ENCODE peak calls at places on chromosome 3, in ten cellular contexts. B is NCI-H2081; F is SW 1271; Y is mesenchymal stem cell; V is fibroblast of pulmonary artery; D is progenitor cell of endocrine pancreas; S is iris pigment epithelial cell; A is T47D; L is stimulated activated effector memory CD8-positive, alpha-beta T cell treated with anti-CD3 and anti-CD28 coated beads, Interleukin-12 subunit alpha, Interleukin-12 subunit beta, amount 100 ng/mL, for 72 hours; X is activated gamma-delta T cell. T is an unnamed sample.

GRCh38 chr3:150469031-150469930 is 61.2 kb downstream of the TSC22D2 start:
- DNase-seq in B (no peak), F (peak; percentile 86), Y (peak; percentile 97), V (peak; percentile 96), D (no peak), S (peak; percentile 99), A (no peak), L (no peak), X (no peak), T (peak; percentile 72)

GRCh38 chr3:62128028-62128427 is 245.3 kb downstream of the FEZF2 start:
- DNase-seq in B (no peak), F (no peak), Y (no peak), V (no peak), D (no peak), S (no peak), A (no peak), L (no peak), X (no peak), T (peak; percentile 19)

GRCh38 chr3:171175840-171176239 is 149.3 kb upstream of the SLC2A2 start:
- DNase-seq in B (no peak), F (no peak), Y (no peak), V (no peak), D (no peak), S (peak; percentile 62), A (no peak), L (no peak), X (no peak), T (peak; percentile 24)

GRCh38 chr3:55487376-55488241 is 503 bp upstream of the WNT5A start:
- DNase-seq in B (peak; percentile 17), F (peak; percentile 13), Y (peak; percentile 85), V (peak; percentile 70), D (no peak), S (peak; percentile 86), A (peak; percentile 25), L (no peak), X (no peak), T (no peak)

GRCh38 chr3:81871358-81872152 is 110.1 kb upstream of the GBE1 start:
- DNase-seq in B (peak; percentile 7), F (peak; percentile 9), Y (no peak), V (peak; percentile 6), D (no peak), S (no peak), A (no peak), L (no peak), X (no peak), T (no peak)

GRCh38 chr3:61526307-61526706 is 35.1 kb upstream of the PTPRG start:
- DNase-seq in B (peak; percentile 0), F (no peak), Y (no peak), V (no peak), D (no peak), S (no peak), A (no peak), L (no peak), X (no peak), T (no peak)

GRCh38 chr3:195032955-195033354 is 238.0 kb downstream of the XXYLT1 start:
- DNase-seq in B (no peak), F (no peak), Y (no peak), V (no peak), D (no peak), S (no peak), A (no peak), L (no peak), X (no peak), T (no peak)

GRCh38 chr3:50196253-50196801 is 4.9 kb downstream of the GNAT1 start:
- DNase-seq in B (no peak), F (no peak), Y (no peak), V (no peak), D (no peak), S (no peak), A (no peak), L (no peak), X (no peak), T (no peak)

GRCh38 chr3:151593923-151594322 is 133.1 kb upstream of the IGSF10 start:
- DNase-seq in B (no peak), F (no peak), Y (no peak), V (no peak), D (no peak), S (peak; percentile 19), A (no peak), L (no peak), X (no peak), T (peak; percentile 4)

GRCh38 chr3:162224736-162225135 is 728.1 kb downstream of the OTOL1 start:
- DNase-seq in B (no peak), F (no peak), Y (peak; percentile 4), V (peak; percentile 29), D (no peak), S (peak; percentile 40), A (no peak), L (no peak), X (no peak), T (no peak)

GRCh38 chr3:105223815-105224214 is 142.9 kb upstream of the ALCAM start:
- DNase-seq in B (no peak), F (no peak), Y (no peak), V (no peak), D (no peak), S (no peak), A (no peak), L (no peak), X (no peak), T (no peak)

GRCh38 chr3:27758083-27758482 is 36.0 kb upstream of the EOMES start:
- DNase-seq in B (no peak), F (peak; percentile 62), Y (peak; percentile 81), V (peak; percentile 74), D (no peak), S (peak; percentile 94), A (no peak), L (peak; percentile 56), X (no peak), T (peak; percentile 67)

GRCh38 chr3:11544413-11545181 is 99.1 kb downstream of the VGLL4 start:
- DNase-seq in B (no peak), F (no peak), Y (peak; percentile 67), V (peak; percentile 41), D (no peak), S (no peak), A (no peak), L (no peak), X (no peak), T (peak; percentile 19)

GRCh38 chr3:52498134-52499054 is 3.3 kb downstream of the STAB1 start:
- DNase-seq in B (no peak), F (no peak), Y (no peak), V (peak; percentile 60), D (no peak), S (peak; percentile 90), A (no peak), L (no peak), X (no peak), T (no peak)

GRCh38 chr3:192923731-192924130 is 6.1 kb upstream of the MB21D2 start:
- DNase-seq in B (no peak), F (no peak), Y (no peak), V (no peak), D (no peak), S (no peak), A (no peak), L (no peak), X (no peak), T (no peak)

GRCh38 chr3:40422861-40423260 is 34.3 kb upstream of the RPL14 start:
- DNase-seq in B (no peak), F (no peak), Y (no peak), V (no peak), D (no peak), S (no peak), A (no peak), L (no peak), X (no peak), T (no peak)

GRCh38 chr3:135192929-135193328 is 397.9 kb downstream of the EPHB1 start:
- DNase-seq in B (no peak), F (no peak), Y (no peak), V (no peak), D (no peak), S (no peak), A (no peak), L (no peak), X (no peak), T (peak; percentile 20)

GRCh38 chr3:43497905-43498365 is 123.9 kb downstream of the ANO10 start:
- DNase-seq in B (no peak), F (no peak), Y (peak; percentile 33), V (peak; percentile 58), D (no peak), S (peak; percentile 50), A (no peak), L (no peak), X (no peak), T (no peak)

GRCh38 chr3:59563072-59563605 is 513.3 kb upstream of the CFAP20DC start:
- DNase-seq in B (no peak), F (no peak), Y (peak; percentile 18), V (no peak), D (no peak), S (no peak), A (no peak), L (no peak), X (no peak), T (peak; percentile 36)

GRCh38 chr3:66344391-66344811 is 123.6 kb downstream of the SLC25A26 start:
- DNase-seq in B (peak; percentile 15), F (no peak), Y (no peak), V (no peak), D (no peak), S (no peak), A (no peak), L (no peak), X (no peak), T (no peak)

T was measured in AG08396.